ENCODE peak calls at places on chromosomes 7 and 10, in six cellular contexts. B, O, L, T, C and W are unnamed samples.

GRCh38 chr10:59019603-59020002 is 156.8 kb upstream of the PHYHIPL start:
- DNase-seq in O (no peak), T (no peak), L (no peak), C (no peak), B (no peak), W (no peak)

GRCh38 chr10:103451091-103451801 is 924 bp downstream of the CALHM2 start:
- DNase-seq in C (peak; percentile 73), T (peak; percentile 46), L (no peak), B (peak; percentile 53), O (peak; percentile 93), W (peak; percentile 67)

GRCh38 chr10:70368774-70369482 is 13.5 kb downstream of the LRRC20 start:
- DNase-seq in O (peak; percentile 28), C (no peak), L (no peak), B (no peak), T (no peak), W (peak; percentile 73)

GRCh38 chr7:4744391-4745264 is 30.8 kb upstream of the AP5Z1 start:
- DNase-seq in C (peak; percentile 98), L (peak; percentile 90), O (peak; percentile 98), T (peak; percentile 98), B (peak; percentile 76), W (peak; percentile 100)

GRCh38 chr7:96327429-96327828 is 5.5 kb upstream of the SLC25A13 start:
- DNase-seq in B (no peak), C (peak; percentile 38), T (no peak), L (no peak), O (no peak), W (peak; percentile 67)

GRCh38 chr7:46551603-46552002 is 630.5 kb upstream of the IGFBP3 start:
- DNase-seq in C (no peak), T (no peak), B (no peak), O (no peak), L (no peak), W (no peak)

GRCh38 chr10:44851881-44852280 is 59.3 kb upstream of the TMEM72 start:
- DNase-seq in B (no peak), O (no peak), L (no peak), T (no peak), C (no peak), W (no peak)

GRCh38 chr7:102821994-102822747 is 73.4 kb downstream of the FAM185A start:
- DNase-seq in T (no peak), C (no peak), L (no peak), B (no peak), O (no peak), W (no peak)

GRCh38 chr7:107538001-107538400 is 25.7 kb downstream of the COG5 start:
- DNase-seq in L (no peak), B (no peak), O (no peak), T (no peak), C (no peak), W (no peak)

GRCh38 chr7:17986826-17987225 is 40.8 kb downstream of the PRPS1L1 start:
- DNase-seq in O (no peak), B (no peak), C (peak; percentile 35), T (peak; percentile 44), L (no peak), W (no peak)

GRCh38 chr10:88851706-88852105 is at the start of gene ANKRD22:
- DNase-seq in O (no peak), T (no peak), C (peak; percentile 98), L (no peak), B (no peak), W (no peak)

GRCh38 chr7:85074992-85075391 is 111.9 kb downstream of the SEMA3D start:
- DNase-seq in C (no peak), O (no peak), L (no peak), B (no peak), T (no peak), W (no peak)

GRCh38 chr7:138729444-138729843 is 28.3 kb upstream of the SVOPL start:
- DNase-seq in B (no peak), L (no peak), O (no peak), T (no peak), C (no peak), W (no peak)

GRCh38 chr10:104345941-104346340 is 7.7 kb upstream of the ITPRIP start:
- DNase-seq in L (no peak), O (no peak), C (no peak), T (no peak), B (no peak), W (no peak)

GRCh38 chr7:107913846-107914245 is 22.9 kb downstream of the DLD start:
- DNase-seq in O (no peak), B (no peak), L (no peak), T (no peak), C (no peak), W (no peak)

GRCh38 chr7:155298288-155298833 is 683 bp downstream of the INSIG1 start:
- DNase-seq in O (no peak), B (no peak), L (no peak), C (no peak), T (no peak), W (peak; percentile 64)

GRCh38 chr7:50307368-50308012 is 3.0 kb downstream of the IKZF1 start:
- DNase-seq in O (peak; percentile 89), B (peak; percentile 86), C (no peak), T (no peak), L (no peak), W (no peak)

GRCh38 chr7:143896667-143897066 is 5.3 kb downstream of the TCAF1 start:
- DNase-seq in L (no peak), C (no peak), B (no peak), T (no peak), O (no peak), W (no peak)

GRCh38 chr7:152467225-152467624 is 31.4 kb upstream of the KMT2C start:
- DNase-seq in O (peak; percentile 54), B (no peak), L (no peak), C (no peak), T (no peak), W (no peak)

GRCh38 chr7:94565247-94565894 is 55.8 kb downstream of the CASD1 start:
- DNase-seq in L (no peak), B (no peak), C (no peak), O (no peak), T (no peak), W (no peak)

GRCh38 chr10:68826764-68827591 is at the start of gene STOX1:
- DNase-seq in C (peak; percentile 73), O (peak; percentile 84), L (no peak), B (peak; percentile 37), T (peak; percentile 83), W (peak; percentile 58)

GRCh38 chr10:58660577-58661255 is 148.0 kb downstream of the BICC1 start:
- DNase-seq in L (no peak), B (no peak), C (no peak), O (no peak), T (no peak), W (no peak)

DNA sequence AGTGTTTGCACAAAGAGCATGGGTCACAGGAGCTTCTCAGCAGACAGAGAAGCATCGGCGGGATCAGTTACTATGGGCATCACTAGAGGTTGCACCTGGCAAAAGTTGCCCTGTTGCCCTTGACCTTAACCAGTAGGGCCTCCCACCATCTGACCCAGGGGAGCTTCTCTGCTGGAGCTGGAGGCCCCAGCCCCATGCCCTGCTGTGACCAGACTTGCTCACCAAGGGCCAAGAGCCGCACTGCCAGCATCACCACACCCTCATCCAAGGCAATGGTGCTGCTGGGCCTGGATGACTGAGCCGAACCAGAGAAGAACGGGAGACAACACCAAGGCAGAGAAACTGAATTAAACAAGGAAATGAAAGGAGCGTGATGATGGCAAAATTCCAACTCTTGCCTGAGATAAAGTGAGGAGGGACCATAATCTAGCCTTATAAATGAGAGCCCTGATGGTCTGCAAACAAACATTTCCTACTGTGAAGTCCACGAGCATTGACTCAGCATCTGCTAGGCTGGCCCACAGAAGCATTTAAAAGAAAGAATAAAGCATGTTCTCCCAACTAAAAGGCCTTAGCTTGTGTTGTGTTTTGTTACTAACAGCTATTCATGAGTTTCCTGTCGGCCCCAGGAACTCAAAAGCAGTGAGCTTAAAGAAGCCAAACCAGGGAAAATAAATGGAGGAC is 60.5 kb downstream of the AFAP1L2 start:
- DNase-seq in L (no peak), C (no peak), B (no peak), T (no peak), O (no peak), W (no peak)
- H3K27ac ChIP-seq in L (peak overlapping the region; percentile 36), C (no peak overlapping the region), B (no peak overlapping the region), T (no peak overlapping the region), O (peak overlapping the region; percentile 85), W (no peak overlapping the region)

DNA sequence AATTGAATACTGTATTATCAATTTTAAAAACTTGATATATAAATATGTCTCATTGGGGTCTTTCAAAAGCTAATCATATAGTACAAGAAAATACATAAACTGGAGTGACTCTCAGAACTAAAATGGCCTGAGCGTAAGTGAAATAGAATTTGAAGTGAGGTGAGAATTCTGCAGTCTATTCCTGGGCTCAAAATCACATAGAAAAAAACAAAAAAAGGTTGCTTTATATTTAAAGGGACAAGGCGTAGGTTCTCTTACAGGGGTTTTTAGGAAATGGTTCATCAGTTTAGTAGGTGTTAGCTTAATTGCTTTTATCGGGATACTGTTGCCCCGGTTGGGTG is 36.7 kb upstream of the PRSS1 start:
- DNase-seq in B (no peak), O (no peak), L (no peak), C (no peak), T (no peak), W (no peak)
- H3K4me1 ChIP-seq in B (peaks cover 49% of the 10 kb centered on the region), O (peaks cover 6% of the 10 kb centered on the region), L (no peaks in the 10 kb centered on the region), C (no peaks in the 10 kb centered on the region), T (no peaks in the 10 kb centered on the region), W (no peaks in the 10 kb centered on the region)

DNA sequence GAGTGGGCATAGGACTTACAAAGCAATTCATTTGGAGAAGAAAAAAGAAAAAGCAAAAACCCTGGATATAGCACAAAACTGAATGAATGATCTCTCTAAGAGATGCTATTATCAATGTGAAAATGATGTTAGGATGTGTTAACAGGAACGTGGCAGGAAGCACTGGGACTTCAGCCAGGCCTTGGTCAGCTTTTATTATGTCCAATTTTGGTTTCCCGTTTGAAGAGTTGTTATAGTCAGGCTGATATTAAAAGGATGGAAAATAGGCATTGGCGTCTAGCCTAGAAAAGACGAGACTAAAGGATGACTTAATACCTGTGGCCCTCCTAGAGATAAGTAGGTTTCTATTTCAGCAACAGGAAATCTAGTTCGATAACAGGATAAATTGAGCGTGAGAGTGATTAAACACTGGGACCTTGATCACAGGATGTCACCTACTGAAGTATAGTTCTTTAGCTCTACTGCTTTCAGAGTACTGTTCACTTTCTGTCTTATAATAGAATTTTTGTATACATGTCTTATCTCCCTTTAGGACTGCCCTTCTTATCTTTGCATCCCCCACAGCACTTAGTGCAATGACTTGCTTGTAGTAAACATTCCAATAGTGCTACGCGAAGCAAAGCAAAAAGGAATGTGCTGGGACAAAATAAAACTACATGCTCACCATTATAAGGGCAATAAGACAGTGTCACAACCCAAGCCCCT is 99.8 kb upstream of the AGBL3 start:
- DNase-seq in L (no peak), T (peak; percentile 75), B (no peak), C (peak; percentile 80), O (no peak), W (no peak)
- H3K27ac ChIP-seq in L (no peak overlapping the region), T (peak overlapping the region; percentile 75), B (no peak overlapping the region), C (peak overlapping the region; percentile 80), O (peak overlapping the region; percentile 32), W (peak overlapping the region; percentile 35)

GRCh38 chr7:37346761-37347160 is 101.9 kb downstream of the ELMO1 start:
- DNase-seq in L (no peak), T (no peak), C (no peak), B (no peak), O (no peak), W (no peak)

GRCh38 chr7:37341033-37341630 is 107.5 kb downstream of the ELMO1 start:
- DNase-seq in C (no peak), B (no peak), O (no peak), L (no peak), T (no peak), W (no peak)

GRCh38 chr7:37342170-37342569 is 106.5 kb downstream of the ELMO1 start:
- DNase-seq in C (no peak), T (no peak), L (no peak), O (no peak), B (no peak), W (no peak)

GRCh38 chr7:37344886-37345579 is 103.6 kb downstream of the ELMO1 start:
- DNase-seq in O (no peak), L (no peak), B (no peak), T (no peak), C (no peak), W (no peak)

GRCh38 chr7:37342665-37343471 is 105.8 kb downstream of the ELMO1 start:
- DNase-seq in C (no peak), T (no peak), B (peak; percentile 80), L (no peak), O (peak; percentile 90), W (no peak)
- H3K4me1 ChIP-seq in C (no peaks in the 10 kb centered on the region), T (no peaks in the 10 kb centered on the region), B (peaks cover 39% of the 10 kb centered on the region), L (no peaks in the 10 kb centered on the region), O (peaks cover 93% of the 10 kb centered on the region), W (no peaks in the 10 kb centered on the region)